ENCODE peak calls at places on chromosomes 2 and 18, in ten cellular contexts. J, U, B, T, W, G, Q, D, H and Y are unnamed samples.

GRCh38 chr2:121479882-121480522 is 50.7 kb upstream of the RNU4ATAC start:
- DNase-seq in D (no peak), Q (no peak), T (no peak), B (no peak), W (no peak), G (no peak), J (no peak), U (peak), H (peak), Y (peak)

GRCh38 chr2:223041527-223042109 is 10.4 kb upstream of the KCNE4 start:
- DNase-seq in D (no peak), H (peak), U (peak), J (peak), T (peak), G (no peak), Q (peak), B (peak), W (peak), Y (peak)

GRCh38 chr2:53567073-53567472 is 200.5 kb upstream of the CHAC2 start:
- DNase-seq in T (no peak), G (no peak), U (no peak), J (no peak), H (no peak), W (no peak), Q (no peak), B (no peak), D (no peak), Y (no peak)

GRCh38 chr2:98577313-98577712 is 31.0 kb downstream of the COA5 start:
- DNase-seq in B (no peak), D (no peak), U (no peak), J (no peak), W (no peak), T (no peak), H (peak), G (no peak), Q (no peak), Y (no peak)

GRCh38 chr2:129460643-129461198 is 518.7 kb upstream of the RAB6C start:
- DNase-seq in Q (no peak), J (no peak), G (no peak), D (no peak), U (no peak), H (no peak), W (no peak), T (no peak), B (no peak), Y (no peak)

GRCh38 chr2:68734176-68734575 is 435 bp upstream of the ARHGAP25 start:
- DNase-seq in J (no peak), G (no peak), U (no peak), H (peak), T (no peak), Q (no peak), D (no peak), W (no peak), B (no peak), Y (no peak)

GRCh38 chr18:42644729-42645131 is 470.8 kb downstream of the RIT2 start:
- DNase-seq in G (no peak), H (no peak), J (no peak), B (no peak), W (no peak), Q (no peak), U (no peak), T (no peak), D (no peak), Y (peak)

GRCh38 chr2:586518-587370 is 90.5 kb downstream of the TMEM18 start:
- DNase-seq in H (no peak), D (peak), U (no peak), Q (no peak), T (no peak), B (no peak), W (no peak), G (no peak), J (no peak), Y (no peak)

GRCh38 chr2:6877402-6878305 is at the start of gene RSAD2:
- DNase-seq in W (no peak), Q (peak), T (no peak), D (peak), J (peak), B (no peak), G (no peak), H (peak), U (peak), Y (peak)

GRCh38 chr2:100289020-100289419 is 33.3 kb downstream of the LONRF2 start:
- DNase-seq in H (peak), T (no peak), D (no peak), J (no peak), B (no peak), W (no peak), U (no peak), Q (no peak), G (no peak), Y (no peak)

GRCh38 chr2:27807476-27807875 is 36.0 kb downstream of the MRPL33 start:
- DNase-seq in U (peak), T (no peak), Q (peak), B (no peak), H (peak), D (peak), G (no peak), W (peak), J (no peak), Y (peak)

GRCh38 chr2:240711296-240711695 is 19.6 kb downstream of the AQP12A start:
- DNase-seq in B (no peak), D (no peak), J (no peak), G (no peak), H (no peak), Q (no peak), T (no peak), U (no peak), W (no peak), Y (no peak)

GRCh38 chr2:120736202-120736954 is 710 bp downstream of the GLI2 start:
- DNase-seq in T (peak), B (no peak), Q (no peak), W (no peak), D (no peak), J (peak), H (no peak), U (no peak), G (no peak), Y (peak)

GRCh38 chr2:183070942-183071844 is 7.4 kb upstream of the DUSP19 start:
- DNase-seq in T (peak), Q (peak), B (no peak), U (peak), D (peak), H (peak), J (peak), G (no peak), W (no peak), Y (peak)

GRCh38 chr18:45012286-45012685 is 331.6 kb downstream of the SETBP1 start:
- DNase-seq in H (peak), G (no peak), Q (no peak), W (no peak), U (no peak), T (no peak), B (no peak), D (no peak), J (no peak), Y (no peak)

GRCh38 chr2:190404487-190404886 is 3.7 kb upstream of the MFSD6 start:
- DNase-seq in B (no peak), H (peak), W (peak), D (no peak), J (no peak), G (no peak), T (no peak), Q (peak), U (no peak), Y (no peak)

GRCh38 chr2:222341328-222341727 is 42.5 kb upstream of the PAX3 start:
- DNase-seq in U (no peak), B (no peak), Q (no peak), J (no peak), W (no peak), H (no peak), D (no peak), T (no peak), G (no peak), Y (no peak)

GRCh38 chr2:225670111-225670974 is 270.8 kb downstream of the NYAP2 start:
- DNase-seq in H (peak), U (no peak), Q (peak), W (peak), D (peak), G (no peak), J (no peak), T (peak), B (no peak), Y (peak)

GRCh38 chr2:239344857-239345216 is 56.0 kb downstream of the HDAC4 start:
- DNase-seq in T (no peak), J (peak), H (no peak), B (no peak), Q (no peak), W (no peak), U (peak), G (no peak), D (no peak), Y (no peak)

GRCh38 chr2:16665746-16666452 is at the start of gene CYRIA:
- DNase-seq in T (peak), U (peak), G (no peak), W (no peak), Q (no peak), J (peak), B (peak), D (no peak), H (peak), Y (no peak)

GRCh38 chr2:237600205-237600846 is 9.8 kb upstream of the RAB17 start:
- DNase-seq in W (no peak), H (no peak), G (no peak), U (peak), Q (peak), D (peak), B (no peak), T (no peak), J (peak), Y (peak)

GRCh38 chr2:62320657-62321357 is 124.9 kb downstream of the B3GNT2 start:
- DNase-seq in D (no peak), T (no peak), H (no peak), G (no peak), U (no peak), W (no peak), B (no peak), J (no peak), Q (no peak), Y (no peak)

GRCh38 chr2:23649819-23650218 is 264.8 kb downstream of the KLHL29 start:
- DNase-seq in U (peak), T (no peak), H (no peak), J (no peak), Q (peak), W (no peak), D (no peak), B (no peak), G (no peak), Y (peak)

GRCh38 chr2:174332607-174333001 is 2.1 kb upstream of the SP9 start:
- DNase-seq in W (no peak), H (peak), J (no peak), U (no peak), D (no peak), T (no peak), Q (no peak), B (no peak), G (no peak), Y (no peak)

GRCh38 chr2:143379955-143380354 is 250.7 kb downstream of the ARHGAP15 start:
- DNase-seq in U (no peak), J (no peak), W (no peak), Q (no peak), T (no peak), D (no peak), B (no peak), G (no peak), H (no peak), Y (no peak)

GRCh38 chr2:190695739-190696138 is 46.9 kb downstream of the NAB1 start:
- DNase-seq in U (no peak), T (no peak), G (no peak), B (no peak), Q (peak), J (no peak), W (no peak), H (peak), D (no peak), Y (no peak)

GRCh38 chr18:44781890-44782289 is 101.2 kb downstream of the SETBP1 start:
- DNase-seq in B (no peak), H (no peak), Q (peak), D (no peak), U (no peak), T (no peak), J (no peak), G (no peak), W (no peak), Y (peak)

GRCh38 chr18:49591775-49592174 is 29.9 kb downstream of the LIPG start:
- DNase-seq in Q (no peak), T (no peak), U (no peak), H (no peak), B (no peak), W (no peak), G (no peak), D (no peak), J (no peak), Y (no peak)

GRCh38 chr2:225282858-225283693 is 116.4 kb upstream of the NYAP2 start:
- DNase-seq in J (no peak), B (no peak), D (peak), G (no peak), Q (peak), W (peak), T (peak), H (peak), U (peak), Y (peak)

GRCh38 chr2:155747531-155747930 is 585.0 kb downstream of the NR4A2 start:
- DNase-seq in Q (no peak), W (no peak), H (no peak), U (no peak), G (no peak), T (no peak), J (no peak), D (no peak), B (no peak), Y (no peak)

GRCh38 chr2:45814951-45815621 is 163.6 kb downstream of the PRKCE start:
- DNase-seq in H (no peak), G (no peak), B (no peak), U (no peak), Q (no peak), J (no peak), W (no peak), T (no peak), D (no peak), Y (no peak)
- TF ChIP-seq POLR2A in H (no peak), G (no peak), B (no peak), U (no peak), Q (no peak), J (no peak), W (no peak), T (no peak), D (no peak), Y (no peak)

GRCh38 chr2:202035089-202035940 is 1.7 kb downstream of the FZD7 start:
- DNase-seq in B (no peak), U (no peak), J (peak), Q (peak), T (no peak), W (no peak), H (no peak), D (no peak), G (peak), Y (no peak)

GRCh38 chr2:202032841-202033316 is 776 bp upstream of the FZD7 start:
- DNase-seq in W (peak), D (no peak), Q (peak), H (peak), B (peak), T (peak), U (peak), J (peak), G (peak), Y (peak)

GRCh38 chr2:202034249-202035088 is 814 bp downstream of the FZD7 start:
- DNase-seq in U (no peak), H (peak), B (peak), D (no peak), G (no peak), Q (no peak), J (no peak), W (no peak), T (peak), Y (peak)

GRCh38 chr2:202031261-202031986 is 2.2 kb upstream of the FZD7 start:
- DNase-seq in T (no peak), U (no peak), G (no peak), Q (no peak), B (no peak), H (no peak), D (no peak), W (no peak), J (no peak), Y (no peak)

GRCh38 chr2:202033317-202034248 is at the start of gene FZD7:
- DNase-seq in H (peak), T (peak), U (peak), J (peak), G (peak), Q (peak), B (peak), W (peak), D (peak), Y (peak)
- TF ChIP-seq POLR2A in H (peak), T (peak), U (peak), J (peak), G (peak), Q (peak), B (peak), W (peak), D (no peak), Y (no peak)

DNA sequence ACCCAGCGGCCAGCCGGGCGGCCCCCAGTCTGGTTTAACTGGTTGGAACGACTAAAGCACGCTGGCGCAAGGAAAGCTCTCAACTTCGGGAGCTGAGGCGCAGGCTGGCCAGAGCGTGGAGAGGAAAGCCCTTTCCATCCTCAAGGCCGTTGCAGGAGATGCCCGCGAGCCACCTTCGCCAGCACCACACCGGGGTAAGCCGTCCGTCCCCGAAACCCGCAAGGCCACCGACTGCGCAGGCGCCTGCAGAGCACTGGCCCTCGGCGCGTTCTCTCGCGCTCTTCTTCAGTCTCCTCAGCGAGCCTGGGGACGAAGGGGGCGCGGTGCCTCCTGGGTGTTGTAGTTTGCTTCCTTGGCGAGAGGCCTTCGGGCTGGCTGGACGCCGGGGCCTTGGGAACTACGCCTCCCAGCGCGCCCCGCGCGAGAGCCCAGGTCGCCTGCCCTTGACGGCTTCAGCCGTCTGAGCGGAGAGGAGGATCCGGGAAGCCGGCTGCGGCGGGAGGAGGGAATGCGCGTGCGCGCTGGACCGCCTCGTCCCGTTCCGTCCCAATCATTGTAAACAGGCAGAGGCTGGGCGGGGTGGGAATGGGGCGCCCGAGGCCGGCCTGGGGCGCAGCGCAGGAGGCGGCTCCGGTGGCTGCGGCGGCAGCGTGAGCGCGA is at the start of gene RALBP1:
- DNase-seq in T (peak), Q (peak), W (peak), U (peak), D (peak), G (peak), H (peak), J (peak), B (peak), Y (peak)
- TF ChIP-seq POLR2A in T (peak), Q (no peak), W (peak), U (peak), D (peak), G (no peak), H (peak), J (peak), B (peak), Y (peak)

GRCh38 chr2:13694673-13695072 is 937.8 kb upstream of the LRATD1 start:
- DNase-seq in U (no peak), G (no peak), W (no peak), D (no peak), H (no peak), J (no peak), T (no peak), Q (no peak), B (no peak), Y (no peak)
- TF ChIP-seq POLR2A in U (no peak), G (no peak), W (no peak), D (no peak), H (no peak), J (no peak), T (no peak), Q (no peak), B (no peak), Y (no peak)